ENCODE peak calls at places on chromosomes 12 and 14, in eight cellular contexts. N is bronchial epithelial cell, Z is A549, L is uterus, D is tibial artery, U is brain microvascular endothelial cell, E is HCT116, O is adipocyte. S is an unnamed sample.

GRCh38 chr12:51393676-51394545 is 2.7 kb upstream of the GALNT6 start:
- DNase-seq in O (peak), L (no peak), Z (no peak), E (no peak), U (peak), D (no peak), N (peak), S (peak)

GRCh38 chr14:64954491-64955240 is 12.1 kb upstream of the GPX2 start:
- DNase-seq in N (no peak), Z (no peak), L (no peak), O (no peak), E (no peak), D (no peak), U (no peak), S (no peak)

GRCh38 chr12:91978143-91978542 is 167.5 kb downstream of the BTG1 start:
- DNase-seq in N (no peak), E (no peak), D (no peak), U (no peak), O (no peak), L (no peak), Z (no peak), S (no peak)

GRCh38 chr14:84254205-84254788 is 1275.6 kb upstream of the FLRT2 start:
- DNase-seq in D (no peak), U (peak), E (no peak), O (peak), L (no peak), Z (no peak), N (no peak), S (no peak)

GRCh38 chr12:6914246-6914947 is at the start of gene ENO2:
- DNase-seq in U (peak), Z (peak), O (peak), N (peak), E (no peak), L (peak), D (peak), S (peak)

GRCh38 chr12:50598321-50598862 is 93.6 kb downstream of the DIP2B start:
- DNase-seq in E (no peak), O (no peak), L (no peak), D (no peak), N (peak), U (peak), Z (no peak), S (peak)

GRCh38 chr14:94588311-94588710 is 7.1 kb downstream of the SERPINA5 start:
- DNase-seq in U (no peak), E (no peak), Z (no peak), O (no peak), L (no peak), D (no peak), N (no peak), S (no peak)

GRCh38 chr12:29552324-29552927 is 54.9 kb upstream of the OVCH1 start:
- DNase-seq in L (peak), U (peak), E (peak), Z (peak), N (peak), O (peak), D (peak), S (peak)

GRCh38 chr14:73238262-73238852 is 1.1 kb downstream of the PAPLN start:
- DNase-seq in E (peak), L (no peak), O (peak), U (peak), N (peak), Z (peak), D (peak), S (peak)

GRCh38 chr12:57476162-57476992 is 3.3 kb downstream of the ARHGAP9 start:
- DNase-seq in N (no peak), Z (no peak), O (no peak), L (no peak), D (no peak), E (no peak), U (no peak), S (no peak)

GRCh38 chr14:53180272-53181221 is 27.4 kb upstream of the DDHD1 start:
- DNase-seq in N (no peak), Z (no peak), L (no peak), O (peak), D (no peak), E (peak), U (peak), S (peak)

GRCh38 chr14:104942586-104942985 is 17.9 kb downstream of the PLD4 start:
- DNase-seq in N (no peak), U (no peak), Z (no peak), L (no peak), O (no peak), E (no peak), D (no peak), S (no peak)

GRCh38 chr12:32400114-32400672 is 835 bp downstream of the FGD4 start:
- DNase-seq in Z (peak), D (no peak), U (no peak), E (peak), L (no peak), O (no peak), N (peak), S (no peak)

GRCh38 chr12:22409071-22409951 is 74.8 kb upstream of the ST8SIA1 start:
- DNase-seq in D (no peak), O (no peak), U (no peak), L (no peak), E (no peak), N (no peak), Z (no peak), S (peak)

GRCh38 chr14:55605793-55606192 is 25.8 kb downstream of the KTN1 start:
- DNase-seq in L (no peak), N (peak), E (no peak), U (no peak), D (no peak), Z (no peak), O (no peak), S (no peak)

GRCh38 chr14:106308839-106309389 is 782.5 kb downstream of the TMEM121 start:
- DNase-seq in E (no peak), O (no peak), Z (no peak), U (no peak), D (no peak), L (no peak), N (no peak), S (no peak)

GRCh38 chr14:74649673-74650072 is 37.6 kb upstream of the LTBP2 start:
- DNase-seq in U (no peak), N (peak), E (no peak), Z (no peak), D (no peak), O (no peak), L (no peak), S (no peak)

GRCh38 chr12:132834181-132834711 is 5.6 kb upstream of the GOLGA3 start:
- DNase-seq in D (no peak), O (no peak), Z (no peak), N (no peak), U (no peak), L (no peak), E (no peak), S (no peak)

GRCh38 chr12:79337891-79338290 is 352.9 kb downstream of the PAWR start:
- DNase-seq in L (no peak), O (no peak), U (no peak), D (no peak), Z (no peak), E (no peak), N (no peak), S (no peak)

GRCh38 chr12:122811777-122812176 is 23.5 kb upstream of the HIP1R start:
- DNase-seq in Z (no peak), N (no peak), D (no peak), O (no peak), U (no peak), E (no peak), L (no peak), S (no peak)

GRCh38 chr12:54329756-54330155 is 4.8 kb downstream of the COPZ1 start:
- DNase-seq in O (no peak), U (no peak), N (no peak), D (no peak), L (no peak), E (no peak), Z (no peak), S (no peak)
- H3K4me3 ChIP-seq in O (no peak), U (no peak), N (no peak), D (no peak), L (no peak), E (no peak), Z (no peak), S (no peak)

DNA sequence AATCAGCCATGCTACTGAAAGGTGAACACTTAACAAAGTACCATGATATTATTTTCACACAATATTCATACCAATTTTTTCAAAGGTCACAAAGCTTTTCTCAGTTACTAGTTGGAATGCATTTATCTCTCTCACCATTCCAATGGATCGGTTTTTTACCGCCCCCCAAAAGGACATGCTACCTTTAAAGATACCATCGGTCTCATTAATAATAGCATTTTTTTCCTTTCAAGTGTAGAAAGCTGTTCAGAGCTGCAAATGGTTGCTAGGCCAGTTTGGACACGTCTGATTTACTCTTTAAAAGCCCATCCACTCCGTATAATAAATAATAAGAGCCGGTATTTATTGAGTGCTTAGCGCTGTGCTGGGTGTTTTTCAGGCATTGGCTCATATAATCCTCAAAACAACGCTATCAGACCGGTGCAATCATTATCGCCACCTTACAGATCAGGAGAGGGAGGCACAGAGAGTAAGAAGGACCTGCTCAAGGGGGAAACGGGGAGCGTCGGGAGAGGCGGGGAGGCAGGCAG is 35.0 kb upstream of the STON2 start:
- DNase-seq in N (no peak), U (no peak), L (no peak), O (no peak), D (no peak), E (no peak), Z (no peak), S (no peak)
- H3K4me3 ChIP-seq in N (peak), U (no peak), L (peak), O (peak), D (peak), E (peak), Z (peak), S (no peak)

GRCh38 chr14:102547067-102547466 is 37.5 kb upstream of the ANKRD9 start:
- DNase-seq in O (no peak), E (no peak), L (no peak), D (no peak), U (no peak), N (no peak), Z (no peak), S (no peak)
- H3K4me3 ChIP-seq in O (no peak), E (no peak), L (no peak), D (no peak), U (no peak), N (no peak), Z (no peak), S (no peak)

GRCh38 chr12:124279315-124279714 is 15.6 kb upstream of the RFLNA start:
- DNase-seq in U (no peak), O (no peak), L (no peak), D (no peak), N (no peak), Z (no peak), E (no peak), S (no peak)
- H3K4me3 ChIP-seq in U (no peak), O (no peak), L (no peak), D (no peak), N (no peak), Z (no peak), E (no peak), S (no peak)

DNA sequence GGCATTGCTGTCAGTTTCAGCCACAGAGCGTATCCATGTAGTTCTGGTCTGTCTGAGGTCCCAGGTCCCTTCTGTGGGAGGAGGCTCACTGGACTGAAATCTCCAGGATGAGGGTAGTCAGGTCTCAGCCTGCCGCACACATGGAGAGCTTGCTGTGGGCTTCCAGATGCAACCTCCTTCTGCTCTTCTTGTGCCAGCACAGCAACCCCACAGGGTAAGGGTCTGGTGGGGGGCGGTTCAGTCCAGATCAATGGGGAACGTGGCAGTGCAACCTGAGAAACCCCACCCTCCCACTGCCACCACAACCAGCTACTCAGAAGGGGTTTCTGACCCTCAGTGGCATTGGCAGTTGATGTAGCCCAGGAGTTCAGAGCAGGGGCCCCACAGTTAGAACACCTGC is 61.2 kb downstream of the BEGAIN start:
- DNase-seq in U (no peak), L (no peak), D (no peak), E (no peak), Z (no peak), N (no peak), O (no peak), S (no peak)
- H3K4me3 ChIP-seq in U (no peak), L (no peak), D (no peak), E (no peak), Z (no peak), N (no peak), O (no peak), S (no peak)

S was measured in astrocyte of the spinal cord.